ENCODE peak calls at places on chromosomes 4 and X, in six cellular contexts. F, G, Q, N, K and E are unnamed samples.

GRCh38 chr4:105281016-105281415 is 134.3 kb downstream of the TET2 start:
- DNase-seq in G (no peak), Q (no peak), F (no peak), N (no peak), K (no peak), E (no peak)

GRCh38 chr4:26787461-26788340 is 72.9 kb upstream of the STIM2 start:
- DNase-seq in Q (no peak), G (peak; percentile 31), F (peak; percentile 60), K (no peak), N (no peak), E (no peak)

GRCh38 chr4:187174749-187175148 is 451.1 kb upstream of the FAT1 start:
- DNase-seq in Q (no peak), G (no peak), N (no peak), K (no peak), F (no peak), E (no peak)

GRCh38 chrX:69146739-69147138 is 18.5 kb downstream of the PJA1 start:
- DNase-seq in K (no peak), G (no peak), Q (no peak), N (no peak), F (no peak), E (no peak)

GRCh38 chr4:144712775-144713174 is 66.8 kb downstream of the HHIP start:
- DNase-seq in G (no peak), F (no peak), N (no peak), Q (no peak), K (peak; percentile 23), E (no peak)

GRCh38 chrX:103919336-103919682 is 43.1 kb upstream of the TMSB15B start:
- DNase-seq in N (no peak), G (no peak), F (no peak), Q (no peak), K (no peak), E (no peak)

GRCh38 chr4:185672151-185672550 is 136.8 kb upstream of the PDLIM3 start:
- DNase-seq in Q (no peak), G (no peak), K (no peak), F (no peak), N (no peak), E (no peak)

GRCh38 chr4:126977306-126977705 is 655.5 kb upstream of the INTU start:
- DNase-seq in Q (no peak), K (no peak), N (no peak), G (peak; percentile 20), F (peak; percentile 40), E (no peak)

GRCh38 chrX:130714135-130714534 is 188.9 kb downstream of the ENOX2 start:
- DNase-seq in Q (no peak), N (no peak), G (no peak), K (no peak), F (no peak), E (no peak)

GRCh38 chr4:185238261-185238681 is 28.9 kb downstream of the SNX25 start:
- DNase-seq in K (peak; percentile 54), G (no peak), Q (no peak), F (no peak), N (no peak), E (no peak)

GRCh38 chr4:20773144-20773997 is 73.1 kb downstream of the PACRGL start:
- DNase-seq in K (peak; percentile 5), F (peak; percentile 85), N (no peak), Q (peak; percentile 26), G (no peak), E (peak; percentile 45)

GRCh38 chrX:73577368-73577767 is 14.4 kb downstream of the CHIC1 start:
- DNase-seq in Q (no peak), G (no peak), F (peak; percentile 39), K (no peak), N (no peak), E (no peak)

GRCh38 chrX:69277961-69278795 is 112.9 kb upstream of the PJA1 start:
- DNase-seq in K (no peak), Q (no peak), N (no peak), G (no peak), F (peak; percentile 77), E (no peak)

GRCh38 chrX:99820197-99820596 is 589.9 kb downstream of the PCDH19 start:
- DNase-seq in N (no peak), Q (no peak), G (no peak), K (no peak), F (no peak), E (no peak)

GRCh38 chr4:187027231-187027760 is 303.6 kb upstream of the FAT1 start:
- DNase-seq in G (no peak), K (no peak), F (no peak), Q (no peak), N (no peak), E (no peak)

GRCh38 chr4:80486603-80487002 is 151.1 kb downstream of the CFAP299 start:
- DNase-seq in G (no peak), Q (no peak), K (no peak), F (peak; percentile 55), N (no peak), E (no peak)

GRCh38 chr4:128303986-128304385 is 16.4 kb upstream of the PGRMC2 start:
- DNase-seq in K (no peak), Q (no peak), F (no peak), G (no peak), N (no peak), E (no peak)

GRCh38 chr4:153464068-153464467 is 2.1 kb upstream of the TMEM131L start:
- DNase-seq in Q (no peak), N (no peak), K (no peak), G (no peak), F (no peak), E (no peak)

GRCh38 chr4:153465145-153465544 is 1.0 kb upstream of the TMEM131L start:
- DNase-seq in N (no peak), G (no peak), Q (no peak), K (no peak), F (no peak), E (no peak)

GRCh38 chr4:153465922-153466636 is at the start of gene TMEM131L:
- DNase-seq in G (peak; percentile 71), K (no peak), Q (peak; percentile 88), F (peak; percentile 93), N (no peak), E (peak; percentile 75)

GRCh38 chr4:153466637-153467153 is 535 bp downstream of the TMEM131L start:
- DNase-seq in F (peak; percentile 20), G (no peak), Q (peak; percentile 45), N (no peak), K (no peak), E (peak; percentile 30)

DNA sequence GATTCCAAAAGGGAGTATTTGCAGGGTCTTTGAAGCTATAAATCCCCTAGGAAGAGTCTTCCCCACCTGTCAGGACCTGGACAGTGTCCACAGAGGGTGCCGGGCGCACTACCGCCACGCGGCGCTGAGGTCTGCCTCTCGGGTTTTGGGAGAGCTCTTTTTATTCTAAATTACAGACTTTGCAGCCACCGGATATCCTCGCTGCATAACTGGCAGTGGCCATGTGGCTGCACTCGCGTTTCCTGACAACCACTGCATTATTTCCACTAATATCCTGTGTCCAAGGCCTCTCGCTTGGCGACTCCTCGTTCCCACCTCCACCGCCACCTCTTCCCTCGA is 608 bp upstream of the TMEM131L start:
- DNase-seq in F (peak; percentile 54), Q (peak; percentile 61), G (peak; percentile 51), N (no peak), K (no peak), E (peak; percentile 41)
- TF ChIP-seq CTCF in F (no peak), Q (no peak), G (peak; percentile 38), N (peak; percentile 45), K (peak; percentile 10), E (no peak)

GRCh38 chrX:72301781-72302180 is 3.9 kb downstream of the CITED1 start:
- DNase-seq in F (no peak), N (no peak), G (no peak), K (no peak), Q (no peak), E (no peak)

GRCh38 chrX:72299891-72300630 is 5.7 kb downstream of the CITED1 start:
- DNase-seq in K (no peak), F (no peak), N (no peak), G (no peak), Q (no peak), E (no peak)

GRCh38 chrX:72295745-72296144 is 10.0 kb downstream of the CITED1 start:
- DNase-seq in Q (no peak), K (no peak), N (no peak), G (no peak), F (no peak), E (no peak)

GRCh38 chrX:72296991-72297390 is 8.7 kb downstream of the CITED1 start:
- DNase-seq in Q (no peak), K (no peak), G (no peak), N (no peak), F (no peak), E (no peak)

DNA sequence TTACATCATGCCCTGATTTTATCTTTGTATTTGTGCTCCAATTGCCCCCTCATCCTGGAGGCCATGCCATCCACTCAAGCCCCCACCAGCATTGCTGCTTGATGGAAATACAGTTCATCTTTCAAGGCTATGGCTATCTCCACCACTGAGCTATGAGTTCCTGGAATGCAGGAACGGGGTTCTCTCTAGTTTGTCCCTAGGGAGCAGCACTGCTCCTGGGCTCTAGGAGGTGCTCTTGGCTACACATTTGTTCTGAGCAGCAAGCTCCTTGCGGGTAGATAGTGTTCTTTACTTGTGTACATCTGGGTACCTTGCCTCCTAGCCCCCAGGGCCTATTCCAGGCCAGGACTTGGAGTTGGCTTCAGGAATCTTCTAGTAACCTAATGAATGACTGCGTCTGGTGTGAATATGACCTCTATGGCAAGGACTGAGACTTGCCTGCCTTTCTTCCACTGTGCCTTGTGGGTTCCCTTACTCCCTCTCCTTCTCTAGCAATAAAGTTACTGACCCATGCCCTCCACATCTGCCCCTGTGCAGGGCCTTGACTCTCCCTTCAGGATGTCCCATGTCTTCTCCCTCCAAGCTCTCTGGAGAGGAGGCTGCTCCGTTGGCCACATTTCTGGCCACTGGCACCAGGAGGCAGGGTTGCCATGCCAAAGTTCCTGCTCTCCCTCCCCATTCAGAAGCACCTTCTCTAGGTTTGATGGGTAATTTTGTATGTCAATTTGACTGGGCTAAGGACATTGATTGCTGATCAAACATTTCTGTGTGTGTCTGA is 7.6 kb downstream of the CITED1 start:
- DNase-seq in G (no peak), N (no peak), Q (no peak), K (no peak), F (peak; percentile 41), E (no peak)
- TF ChIP-seq CTCF in G (peak; percentile 36), N (no peak), Q (peak; percentile 59), K (no peak), F (peak; percentile 43), E (no peak)

GRCh38 chrX:80432863-80433262 is 12.6 kb downstream of the TENT5D start:
- DNase-seq in F (no peak), G (no peak), K (no peak), N (no peak), Q (no peak), E (no peak)
- TF ChIP-seq CTCF in F (no peak), G (no peak), K (no peak), N (no peak), Q (no peak), E (no peak)

GRCh38 chr4:48031802-48032525 is 15.4 kb downstream of the NIPAL1 start:
- DNase-seq in N (no peak), F (no peak), Q (no peak), K (no peak), G (no peak), E (no peak)

GRCh38 chr4:48032721-48033120 is 16.1 kb downstream of the NIPAL1 start:
- DNase-seq in N (no peak), G (no peak), F (no peak), K (no peak), Q (no peak), E (no peak)

GRCh38 chr4:48035952-48036351 is 19.4 kb downstream of the NIPAL1 start:
- DNase-seq in N (no peak), Q (no peak), K (no peak), F (no peak), G (no peak), E (no peak)

GRCh38 chr4:48037117-48037462 is 20.5 kb downstream of the NIPAL1 start:
- DNase-seq in K (no peak), G (no peak), N (no peak), F (no peak), Q (no peak), E (no peak)

GRCh38 chr4:48033825-48034413 is 17.3 kb downstream of the NIPAL1 start:
- DNase-seq in G (no peak), Q (no peak), N (no peak), F (peak; percentile 17), K (no peak), E (no peak)
- TF ChIP-seq CTCF in G (peak; percentile 46), Q (peak; percentile 57), N (no peak), F (peak; percentile 58), K (peak; percentile 30), E (peak; percentile 73)